ENCODE peak calls at places on chromosomes 3 and 15, in ten cellular contexts. W, O, Y, I, J, Q, M, A, D and P are unnamed samples.

GRCh38 chr3:9250236-9250635 is 790 bp upstream of the SRGAP3 start:
- DNase-seq in Q (no peak), J (no peak), I (no peak), M (no peak), Y (no peak), D (no peak), A (no peak), O (no peak), W (no peak), P (no peak)

GRCh38 chr3:142929109-142929508 is 34.4 kb downstream of the PAQR9 start:
- DNase-seq in M (peak; percentile 54), W (peak; percentile 55), J (peak; percentile 62), I (peak; percentile 56), Y (no peak), A (no peak), D (peak; percentile 45), Q (no peak), O (no peak), P (peak; percentile 90)

GRCh38 chr15:25737218-25737643 is 125.9 kb downstream of the ATP10A start:
- DNase-seq in Q (no peak), A (no peak), Y (no peak), M (no peak), I (peak; percentile 9), D (no peak), W (no peak), J (no peak), O (no peak), P (no peak)

GRCh38 chr15:59169337-59169736 is 37.3 kb upstream of the LDHAL6B start:
- DNase-seq in A (peak; percentile 78), D (no peak), J (no peak), I (peak; percentile 90), M (peak; percentile 95), Q (no peak), W (no peak), O (no peak), Y (no peak), P (no peak)

GRCh38 chr15:63892794-63893441 is 59.2 kb upstream of the HERC1 start:
- DNase-seq in Y (no peak), O (no peak), J (no peak), I (no peak), W (no peak), D (no peak), M (no peak), A (no peak), Q (no peak), P (no peak)

GRCh38 chr3:150610785-150611184 is 7.7 kb downstream of the SELENOT start:
- DNase-seq in Y (no peak), O (no peak), D (no peak), W (no peak), M (peak; percentile 40), J (no peak), Q (no peak), I (peak; percentile 32), A (no peak), P (no peak)

GRCh38 chr3:48140284-48140683 is 47.9 kb downstream of the CDC25A start:
- DNase-seq in J (no peak), A (no peak), O (no peak), D (peak; percentile 14), Q (no peak), M (no peak), W (no peak), Y (no peak), I (no peak), P (no peak)

GRCh38 chr3:155744626-155745324 is at the start of gene PLCH1:
- DNase-seq in A (no peak), Y (peak; percentile 75), W (peak; percentile 74), I (peak; percentile 38), D (peak; percentile 77), Q (peak; percentile 64), M (peak; percentile 39), O (no peak), J (peak; percentile 62), P (peak; percentile 88)

GRCh38 chr15:52551762-52552161 is 17.1 kb downstream of the ARPP19 start:
- DNase-seq in Y (no peak), I (no peak), J (no peak), D (no peak), A (no peak), O (no peak), Q (no peak), W (no peak), M (no peak), P (no peak)

GRCh38 chr3:1534252-1534651 is 441.4 kb downstream of the CNTN6 start:
- DNase-seq in J (no peak), I (no peak), M (no peak), Y (no peak), D (no peak), O (no peak), Q (no peak), W (no peak), A (no peak), P (no peak)

GRCh38 chr3:1535361-1535760 is 442.5 kb downstream of the CNTN6 start:
- DNase-seq in M (no peak), I (no peak), D (no peak), A (no peak), O (no peak), Y (no peak), J (no peak), W (no peak), Q (no peak), P (no peak)

GRCh38 chr3:1533763-1534162 is 440.9 kb downstream of the CNTN6 start:
- DNase-seq in W (no peak), Y (no peak), I (no peak), M (no peak), O (no peak), A (no peak), D (no peak), Q (no peak), J (no peak), P (no peak)

GRCh38 chr3:1531981-1532380 is 439.2 kb downstream of the CNTN6 start:
- DNase-seq in D (no peak), Y (no peak), A (no peak), O (no peak), W (no peak), Q (no peak), J (no peak), M (no peak), I (no peak), P (no peak)

GRCh38 chr3:1532935-1533606 is 440.2 kb downstream of the CNTN6 start:
- DNase-seq in Y (no peak), M (no peak), O (no peak), J (no peak), Q (no peak), D (no peak), I (no peak), A (no peak), W (no peak), P (no peak)
- TF ChIP-seq CTCF in Y (no peak), M (no peak), O (no peak), J (no peak), Q (no peak), D (no peak), I (no peak), A (no peak), W (no peak), P (no peak)

GRCh38 chr3:197311591-197311990 is 13.2 kb upstream of the DLG1 start:
- DNase-seq in Q (no peak), M (no peak), D (no peak), I (no peak), J (no peak), W (no peak), O (no peak), Y (no peak), A (no peak), P (no peak)
- TF ChIP-seq CTCF in Q (no peak), M (no peak), D (no peak), I (no peak), J (no peak), W (no peak), O (no peak), Y (no peak), A (no peak), P (no peak)

DNA sequence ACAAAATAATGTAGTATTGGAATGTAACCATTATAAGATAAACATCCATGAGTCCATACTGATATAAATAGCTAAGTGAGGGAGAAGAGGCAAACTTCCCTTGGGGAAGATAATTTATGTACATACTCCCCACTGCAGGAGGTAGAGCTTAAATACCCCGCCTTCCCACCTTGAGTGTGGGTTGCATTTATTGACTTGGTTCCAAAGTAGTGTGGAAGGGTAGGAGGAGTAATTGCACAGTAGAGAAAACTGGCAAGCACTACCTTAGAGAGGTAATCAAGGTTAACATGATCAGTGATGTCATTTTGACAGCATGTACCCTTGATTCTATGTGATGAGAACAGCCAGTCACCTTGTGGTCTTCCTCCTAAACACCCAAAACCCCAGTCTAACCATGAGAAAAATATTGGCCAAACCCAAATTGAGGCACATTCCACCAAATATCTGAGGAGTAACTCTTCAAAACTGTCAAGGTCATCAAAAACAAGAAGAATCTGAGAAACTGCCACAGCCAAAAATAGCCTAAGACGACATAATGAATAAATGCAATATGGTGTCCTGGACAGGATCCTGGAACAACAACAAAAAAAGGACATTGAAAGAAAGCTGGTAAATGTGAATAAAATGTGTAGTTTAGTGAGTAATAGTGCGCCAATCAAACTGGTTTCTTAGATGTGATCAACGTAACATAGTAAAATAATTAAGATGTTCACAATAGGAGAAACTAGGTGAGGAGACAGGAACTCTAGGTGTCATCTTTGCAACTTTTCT is 774 bp upstream of the CNOT10 start:
- DNase-seq in Q (no peak), A (no peak), W (no peak), O (no peak), M (no peak), Y (no peak), J (no peak), I (no peak), D (no peak), P (no peak)
- TF ChIP-seq CTCF in Q (no peak), A (no peak), W (no peak), O (no peak), M (no peak), Y (no peak), J (no peak), I (no peak), D (no peak), P (no peak)

DNA sequence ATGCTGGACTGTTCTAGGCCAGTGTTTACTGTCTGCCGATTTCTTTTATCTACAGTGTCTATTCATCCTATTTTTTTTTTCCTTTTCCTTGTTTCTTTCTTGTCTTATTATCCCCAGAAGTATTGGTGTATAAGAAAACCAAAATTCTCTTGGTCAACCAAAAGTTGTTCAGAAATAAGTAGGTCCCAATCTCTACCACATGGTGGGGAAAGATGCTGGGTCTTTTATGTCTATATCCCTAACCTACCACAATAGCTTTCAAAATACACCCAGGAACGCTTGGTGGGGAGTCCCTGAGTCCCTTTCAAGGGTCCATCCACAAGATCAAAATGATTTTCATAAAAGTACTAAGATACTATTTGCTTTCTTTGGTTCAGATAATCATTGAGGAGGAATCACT is 225.6 kb downstream of the CLSTN2 start:
- DNase-seq in A (no peak), O (no peak), W (no peak), I (no peak), D (no peak), M (no peak), J (no peak), Y (no peak), Q (no peak), P (no peak)
- TF ChIP-seq CTCF in A (peak; percentile 11), O (no peak), W (peak; percentile 38), I (peak; percentile 9), D (no peak), M (no peak), J (no peak), Y (no peak), Q (no peak), P (no peak)